ENCODE peak calls at places on chromosomes 13 and 19, in four cellular contexts. C is H9, W is IMR-90, X is mesendoderm. L is an unnamed sample.

GRCh38 chr13:20231839-20232555 is at the start of gene GJB6:
- DNase-seq in C (peak), W (no peak), X (peak), L (peak)

GRCh38 chr19:2549701-2550191 is 73.8 kb downstream of the GADD45B start:
- DNase-seq in C (no peak), W (peak), X (no peak), L (no peak)

GRCh38 chr19:46660008-46660517 is 919 bp downstream of the DACT3 start:
- DNase-seq in C (peak), W (no peak), X (peak), L (peak)

GRCh38 chr19:17479325-17479791 is 9.0 kb downstream of the SLC27A1 start:
- DNase-seq in C (no peak), W (peak), X (no peak), L (no peak)

GRCh38 chr19:38911388-38912004 is 490 bp downstream of the CCER2 start:
- DNase-seq in C (no peak), W (no peak), X (no peak), L (no peak)

GRCh38 chr19:53183146-53183545 is 10.0 kb downstream of the ZNF665 start:
- DNase-seq in C (no peak), W (peak), X (peak), L (no peak)

GRCh38 chr13:31361673-31362072 is 161.9 kb downstream of the B3GLCT start:
- DNase-seq in C (no peak), W (no peak), X (no peak), L (no peak)

GRCh38 chr13:102770435-102770834 is 3.2 kb downstream of the TEX30 start:
- DNase-seq in C (no peak), W (no peak), X (no peak), L (no peak)

GRCh38 chr19:49776371-49776764 is 9.6 kb downstream of the AP2A1 start:
- DNase-seq in C (no peak), W (no peak), X (no peak), L (no peak)

GRCh38 chr13:99987180-99988047 is 5.8 kb downstream of the ZIC2 start:
- DNase-seq in C (peak), W (no peak), X (peak), L (no peak)

GRCh38 chr19:39996811-39997594 is at the start of gene ZNF546:
- DNase-seq in C (peak), W (peak), X (peak), L (peak)

GRCh38 chr19:29591670-29592069 is 14.4 kb upstream of the POP4 start:
- DNase-seq in C (no peak), W (no peak), X (no peak), L (no peak)

GRCh38 chr19:7732045-7732444 is at the start of gene CLEC4G:
- DNase-seq in C (no peak), W (no peak), X (no peak), L (no peak)

GRCh38 chr13:25062479-25062878 is 33.5 kb upstream of the PABPC3 start:
- DNase-seq in C (no peak), W (no peak), X (peak), L (no peak)

GRCh38 chr19:35703343-35703742 is 1.0 kb upstream of the ZBTB32 start:
- DNase-seq in C (peak), W (no peak), X (peak), L (no peak)

GRCh38 chr19:5691930-5692784 is 2.1 kb downstream of the RPL36 start:
- DNase-seq in C (peak), W (peak), X (no peak), L (no peak)
- H3K27ac ChIP-seq in C (no peak), W (no peak), X (no peak), L (no peak)

DNA sequence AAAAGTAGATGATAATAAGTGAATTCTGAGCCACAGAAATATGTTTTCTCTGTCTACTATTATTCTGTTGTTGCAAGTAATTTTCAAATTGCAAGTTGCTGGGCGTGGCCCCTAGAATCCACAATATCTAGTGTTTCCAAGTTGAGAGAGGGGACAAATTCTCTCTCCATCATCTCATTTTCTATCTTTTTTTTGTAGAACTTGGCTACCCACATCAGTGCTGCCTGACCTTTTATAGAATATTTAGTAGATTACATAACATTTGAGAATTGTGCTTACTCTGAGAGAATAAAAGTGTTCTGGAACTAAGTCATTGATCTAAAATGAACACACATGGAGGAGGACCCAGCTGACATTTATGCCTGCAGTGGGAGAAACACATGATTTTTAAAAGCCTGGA is 110.9 kb upstream of the CSNK1A1L start:
- DNase-seq in C (no peak), W (no peak), X (no peak), L (no peak)
- H4K8ac ChIP-seq in C (no peak), W (no peak), X (no peak), L (no peak)

GRCh38 chr19:34316247-34316646 is 48.7 kb upstream of the GPI start:
- DNase-seq in C (no peak), W (no peak), X (no peak), L (no peak)
- H3K27ac ChIP-seq in C (no peak), W (no peak), X (no peak), L (no peak)

GRCh38 chr19:41889896-41890295 is 6.9 kb downstream of the ARHGEF1 start:
- DNase-seq in C (no peak), W (no peak), X (no peak), L (no peak)
- H4K8ac ChIP-seq in C (no peak), W (no peak), X (no peak), L (no peak)

DNA sequence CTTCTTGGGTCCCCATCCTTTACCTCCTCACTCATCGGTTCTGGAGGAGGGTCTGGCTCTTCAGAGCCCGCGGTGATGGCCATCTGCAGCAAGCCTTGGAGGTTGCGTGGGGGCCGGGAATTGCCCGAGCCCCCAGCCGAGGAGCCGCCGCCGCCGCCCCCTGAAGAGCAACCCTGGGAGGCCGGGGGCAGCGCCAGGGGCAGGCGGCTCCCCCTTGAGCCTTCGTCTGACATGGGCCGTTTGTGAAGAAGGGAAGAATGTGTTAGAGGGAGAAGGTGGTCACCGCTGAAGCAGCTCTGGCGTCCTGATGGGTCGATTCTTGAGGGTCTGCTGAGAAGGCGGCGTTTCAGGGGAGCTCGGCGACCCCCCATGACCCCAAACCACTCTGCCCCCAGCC is 536 bp downstream of the HSPBP1 start:
- DNase-seq in C (no peak), W (no peak), X (no peak), L (no peak)
- H3K27ac ChIP-seq in C (no peak), W (peak), X (no peak), L (peak)

GRCh38 chr13:44470623-44471562 is 97.3 kb downstream of the SERP2 start:
- DNase-seq in C (no peak), W (peak), X (peak), L (no peak)

GRCh38 chr13:44474122-44474910 is 100.7 kb downstream of the SERP2 start:
- DNase-seq in C (no peak), W (peak), X (peak), L (no peak)

GRCh38 chr13:44471686-44472085 is 98.1 kb downstream of the SERP2 start:
- DNase-seq in C (no peak), W (peak), X (no peak), L (no peak)
- H4K8ac ChIP-seq in C (no peak), W (no peak), X (no peak), L (no peak)

L was measured in neuronal stem cell.